ENCODE peak calls at places on chromosomes 1 and 21, in seven cellular contexts. O is transverse colon, P is pancreas, V is fibroblast of lung, E is neural progenitor cell, B is heart left ventricle, T is prostate gland. X is an unnamed sample. For H3K4me1, the result is how much of the 10 kb centered on the place peaks cover.

GRCh38 chr1:43981135-43981491 is 2.1 kb downstream of the B4GALT2 start:
- DNase-seq in P (no peak), V (no peak), T (no peak), B (no peak), O (peak), E (no peak), X (no peak)

GRCh38 chr1:20732071-20732587 is 374 bp downstream of the SH2D5 start:
- DNase-seq in B (peak), E (peak), T (peak), O (peak), P (peak), V (peak), X (peak)

GRCh38 chr1:46816930-46817329 is 18.1 kb downstream of the CYP4B1 start:
- DNase-seq in O (no peak), B (no peak), T (no peak), P (no peak), E (no peak), V (no peak), X (no peak)

GRCh38 chr1:100544791-100545190 is 6.9 kb downstream of the GPR88 start:
- DNase-seq in P (no peak), V (no peak), O (no peak), T (no peak), E (no peak), B (no peak), X (no peak)

GRCh38 chr1:45512641-45513054 is 9.0 kb downstream of the PRDX1 start:
- DNase-seq in P (peak), E (peak), O (peak), B (peak), T (peak), V (peak), X (peak)

GRCh38 chr1:237012789-237013383 is 8.6 kb upstream of the MT1HL1 start:
- DNase-seq in B (peak), E (no peak), O (peak), P (peak), V (peak), T (no peak), X (peak)

GRCh38 chr1:54337034-54337433 is 69.2 kb downstream of the SSBP3 start:
- DNase-seq in T (no peak), P (no peak), O (no peak), B (no peak), V (no peak), E (no peak), X (no peak)

GRCh38 chr1:9350011-9350907 is 57.6 kb downstream of the SPSB1 start:
- DNase-seq in T (no peak), P (no peak), E (no peak), B (peak), O (no peak), V (peak), X (peak)

GRCh38 chr1:37940299-37940947 is 6.4 kb downstream of the INPP5B start:
- DNase-seq in P (peak), V (no peak), T (no peak), E (no peak), B (no peak), O (peak), X (no peak)

GRCh38 chr1:58922302-58923089 is 138.6 kb upstream of the JUN start:
- DNase-seq in E (no peak), V (peak), O (peak), B (peak), P (peak), T (peak), X (peak)

GRCh38 chr1:99438656-99439055 is 174.4 kb downstream of the PLPPR4 start:
- DNase-seq in V (peak), O (no peak), B (no peak), E (no peak), P (no peak), T (no peak), X (no peak)

GRCh38 chr1:198809247-198809646 is 170.4 kb downstream of the PTPRC start:
- DNase-seq in V (peak), P (no peak), O (no peak), T (no peak), B (no peak), E (no peak), X (no peak)

GRCh38 chr21:39422468-39423241 is 22.9 kb downstream of the LCA5L start:
- DNase-seq in V (no peak), E (peak), O (no peak), T (no peak), B (no peak), P (no peak), X (no peak)

GRCh38 chr1:212743901-212744475 is 44.3 kb upstream of the BATF3 start:
- DNase-seq in E (no peak), B (no peak), P (no peak), O (no peak), T (no peak), V (no peak), X (no peak)

DNA sequence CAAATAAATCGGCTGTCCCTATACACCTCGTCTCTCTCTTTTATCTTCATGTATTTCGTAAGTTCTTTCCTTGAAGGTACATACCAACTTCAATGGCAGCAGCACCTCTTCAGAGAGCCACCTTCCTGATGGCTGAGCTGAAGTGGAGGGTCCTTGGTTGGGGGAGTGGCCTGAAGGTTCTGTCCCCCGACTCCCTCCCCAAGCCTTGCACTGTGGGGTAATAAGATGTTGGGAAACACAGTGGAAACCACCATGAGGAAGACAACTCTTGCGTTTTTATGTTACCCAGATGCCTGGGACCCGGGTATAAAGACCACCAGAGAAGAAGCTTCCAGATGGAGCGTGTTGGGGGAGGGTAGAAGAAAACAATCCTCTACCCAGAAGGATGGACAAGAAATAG is 779 bp downstream of the KRTAP12-3 start:
- DNase-seq in B (no peak), E (no peak), P (no peak), T (no peak), V (no peak), O (no peak), X (no peak)
- H3K4me3 ChIP-seq in B (no peak), E (no peak), P (no peak), T (no peak), V (no peak), O (no peak), X (no peak)

DNA sequence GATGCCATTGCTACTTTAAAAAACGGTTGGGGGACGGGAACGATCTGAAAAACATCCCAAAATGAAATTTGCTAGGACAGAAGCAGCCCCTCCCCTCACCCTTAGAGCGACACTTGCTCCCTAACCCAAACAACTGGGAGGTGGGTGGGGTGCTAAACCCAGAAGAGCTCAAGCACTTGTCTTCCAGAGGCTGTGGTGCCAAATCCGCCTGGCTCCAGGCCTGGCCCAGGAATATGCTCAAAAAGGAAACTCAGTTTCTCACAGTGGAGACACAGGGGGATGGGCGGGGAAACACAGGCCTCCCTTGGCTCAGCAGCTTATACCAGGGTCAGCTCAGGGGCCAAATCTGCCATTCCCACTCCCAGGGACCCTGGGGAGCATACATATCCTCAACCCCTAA is 658 bp upstream of the PBXIP1 start:
- DNase-seq in B (peak), V (no peak), P (no peak), T (no peak), O (no peak), E (peak), X (peak)
- H3K4me1 ChIP-seq in B (half or more), V (under half), P (under half), T (under half), O (under half), E (under half), X (half or more)

GRCh38 chr1:63746129-63746864 is 27.5 kb upstream of the ROR1 start:
- DNase-seq in V (peak), T (no peak), B (no peak), O (no peak), P (no peak), E (peak), X (no peak)
- H3K27ac ChIP-seq in V (no peak), T (no peak), B (no peak), O (no peak), P (no peak), E (no peak), X (no peak)

GRCh38 chr1:27517907-27518718 is 28.1 kb upstream of the WASF2 start:
- DNase-seq in O (peak), B (no peak), V (no peak), T (no peak), P (no peak), E (no peak), X (no peak)
- H3K4me3 ChIP-seq in O (no peak), B (no peak), V (no peak), T (no peak), P (no peak), E (no peak), X (no peak)

GRCh38 chr1:92968138-92969032 is 7.1 kb upstream of the DIPK1A start:
- DNase-seq in T (no peak), V (no peak), E (peak), B (no peak), P (no peak), O (no peak), X (no peak)
- H3K4me1 ChIP-seq in T (under half), V (under half), E (under half), B (under half), P (under half), O (under half), X (under half)

GRCh38 chr1:12438349-12438924 is 179.6 kb downstream of the DHRS3 start:
- DNase-seq in E (no peak), P (no peak), O (no peak), T (no peak), B (no peak), V (peak), X (no peak)
- H3K27ac ChIP-seq in E (no peak), P (no peak), O (no peak), T (peak), B (peak), V (no peak), X (peak)

GRCh38 chr1:178938281-178938958 is 67.5 kb upstream of the ANGPTL1 start:
- DNase-seq in E (no peak), T (no peak), V (no peak), P (no peak), O (no peak), B (no peak), X (no peak)

GRCh38 chr1:178937770-178938169 is 66.9 kb upstream of the ANGPTL1 start:
- DNase-seq in E (no peak), O (no peak), T (no peak), P (no peak), V (no peak), B (no peak), X (no peak)

GRCh38 chr1:178938959-178939317 is 68.1 kb upstream of the ANGPTL1 start:
- DNase-seq in P (no peak), B (peak), E (no peak), T (peak), O (peak), V (peak), X (peak)

GRCh38 chr1:178940022-178940765 is 69.3 kb upstream of the ANGPTL1 start:
- DNase-seq in P (no peak), O (no peak), T (no peak), E (no peak), B (no peak), V (peak), X (no peak)

DNA sequence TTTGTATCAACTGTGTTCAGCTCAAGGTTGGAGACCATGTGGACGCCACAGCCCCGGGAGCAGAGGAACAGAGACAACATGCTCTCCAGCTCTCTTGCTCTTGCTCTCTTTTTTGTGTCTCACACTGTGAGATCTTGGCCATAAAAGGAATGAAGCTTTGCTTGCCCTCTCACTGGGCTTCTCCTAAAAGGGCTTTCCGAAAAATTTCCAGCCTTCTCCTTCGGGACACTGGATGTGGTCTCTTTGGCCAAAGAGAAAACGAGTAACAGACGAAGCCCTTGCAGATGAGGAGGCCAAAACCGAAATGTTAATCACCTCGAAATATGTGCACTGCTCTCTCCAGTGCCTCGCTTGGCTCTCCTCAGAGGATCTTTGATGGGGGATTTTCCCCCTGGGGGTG is 68.5 kb upstream of the ANGPTL1 start:
- DNase-seq in T (no peak), O (no peak), B (no peak), E (no peak), P (no peak), V (no peak), X (no peak)
- H3K4me3 ChIP-seq in T (no peak), O (no peak), B (peak), E (no peak), P (no peak), V (no peak), X (peak)

GRCh38 chr1:35187816-35188342 is 5.1 kb downstream of the SFPQ start:
- DNase-seq in P (no peak), O (no peak), E (no peak), B (no peak), V (no peak), T (no peak), X (no peak)

GRCh38 chr1:35185200-35185599 is 7.7 kb downstream of the SFPQ start:
- DNase-seq in V (no peak), E (no peak), P (no peak), T (no peak), B (no peak), O (no peak), X (no peak)

GRCh38 chr1:35184495-35185199 is 8.3 kb downstream of the SFPQ start:
- DNase-seq in E (no peak), B (no peak), T (no peak), O (no peak), V (no peak), P (no peak), X (no peak)

GRCh38 chr1:35188578-35189392 is 4.2 kb downstream of the SFPQ start:
- DNase-seq in T (no peak), B (no peak), E (no peak), O (no peak), V (no peak), P (no peak), X (no peak)

GRCh38 chr1:35186239-35186638 is 6.7 kb downstream of the SFPQ start:
- DNase-seq in V (no peak), B (no peak), E (no peak), P (no peak), T (no peak), O (no peak), X (no peak)
- H3K4me1 ChIP-seq in V (under half), B (half or more), E (under half), P (half or more), T (under half), O (under half), X (half or more)

DNA sequence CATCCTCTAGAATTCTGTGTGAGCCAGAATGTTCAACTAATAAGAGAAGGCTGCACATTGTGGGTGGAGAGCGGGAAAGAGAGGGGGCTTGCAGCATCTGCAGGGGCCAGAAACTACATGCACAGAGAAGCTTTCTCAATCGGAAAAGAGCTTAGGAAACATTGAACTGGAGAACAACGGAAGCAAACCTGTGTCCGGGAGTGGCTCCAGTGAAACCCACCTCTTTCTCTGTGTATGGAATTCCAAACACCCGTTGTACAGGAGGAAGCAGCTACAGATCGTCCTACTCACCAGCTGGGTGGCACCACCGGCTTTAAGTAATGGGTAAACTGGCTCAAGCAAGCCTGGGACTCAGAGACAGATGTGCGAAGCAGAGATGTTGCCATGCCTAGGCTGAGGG is 14.0 kb upstream of the CSF1 start:
- DNase-seq in E (no peak), P (no peak), T (no peak), V (no peak), O (no peak), B (no peak), X (no peak)
- H3K27ac ChIP-seq in E (no peak), P (no peak), T (no peak), V (no peak), O (no peak), B (peak), X (peak)

X was measured in left ventricle myocardium inferior.